ENCODE peak calls at places on chromosomes 6 and 20, in nine cellular contexts. Z, A, O, F, D, M, G, H and N are unnamed samples.

GRCh38 chr6:142871910-142872331 is 73.1 kb downstream of the HIVEP2 start:
- DNase-seq in F (no peak), O (peak), M (no peak), H (peak), D (peak), A (peak), Z (peak), G (no peak), N (peak)

GRCh38 chr20:19451591-19452295 is 239.3 kb downstream of the SLC24A3 start:
- DNase-seq in F (no peak), H (no peak), O (no peak), D (peak), G (no peak), Z (no peak), M (no peak), A (no peak), N (no peak)

GRCh38 chr6:148616811-148617210 is 130.0 kb upstream of the UST start:
- DNase-seq in Z (no peak), G (no peak), A (peak), O (no peak), D (no peak), F (no peak), H (no peak), M (no peak), N (no peak)

GRCh38 chr6:23851551-23851950 is 274.5 kb upstream of the NRSN1 start:
- DNase-seq in D (no peak), F (no peak), O (no peak), Z (no peak), M (no peak), A (no peak), H (no peak), G (peak), N (no peak)

GRCh38 chr6:7087066-7087465 is 20.7 kb upstream of the RREB1 start:
- DNase-seq in O (no peak), M (no peak), G (peak), D (peak), F (no peak), Z (no peak), H (peak), A (no peak), N (peak)

GRCh38 chr20:16216227-16217210 is 356.7 kb downstream of the KIF16B start:
- DNase-seq in D (no peak), F (no peak), M (no peak), G (peak), A (no peak), Z (no peak), O (no peak), H (no peak), N (no peak)

GRCh38 chr6:36343109-36343508 is 6.4 kb upstream of the BNIP5 start:
- DNase-seq in F (no peak), H (no peak), Z (no peak), A (no peak), G (no peak), O (no peak), M (no peak), D (no peak), N (no peak)

GRCh38 chr20:21513881-21514540 is at the start of gene NKX2-2:
- DNase-seq in H (peak), D (no peak), M (no peak), F (no peak), O (no peak), A (no peak), G (peak), Z (no peak), N (no peak)

GRCh38 chr6:126788961-126789365 is 329.5 kb upstream of the RSPO3 start:
- DNase-seq in H (no peak), F (no peak), A (no peak), G (no peak), M (no peak), O (no peak), Z (no peak), D (no peak), N (no peak)

GRCh38 chr20:48904566-48905321 is 16.8 kb upstream of the ARFGEF2 start:
- DNase-seq in O (peak), G (peak), D (peak), M (peak), Z (peak), A (no peak), H (peak), F (peak), N (peak)

GRCh38 chr6:168624540-168624939 is 183.6 kb downstream of the SMOC2 start:
- DNase-seq in M (no peak), O (no peak), D (no peak), G (no peak), H (no peak), F (no peak), A (no peak), Z (no peak), N (no peak)

GRCh38 chr6:164442572-164442971 is 866.8 kb downstream of the C6orf118 start:
- DNase-seq in Z (no peak), H (no peak), D (no peak), G (no peak), A (no peak), M (no peak), O (no peak), F (no peak), N (no peak)

GRCh38 chr6:30767158-30767943 is 23.0 kb upstream of the IER3 start:
- DNase-seq in Z (no peak), A (no peak), M (no peak), G (no peak), D (no peak), F (no peak), H (no peak), O (no peak), N (no peak)

GRCh38 chr6:57267586-57268293 is 45.6 kb upstream of the RAB23 start:
- DNase-seq in O (peak), D (peak), G (peak), Z (peak), M (peak), A (peak), H (peak), F (peak), N (peak)

GRCh38 chr6:145669627-145670034 is 65.7 kb downstream of the EPM2A start:
- DNase-seq in O (no peak), H (peak), D (no peak), F (no peak), A (peak), G (no peak), Z (no peak), M (no peak), N (no peak)

GRCh38 chr6:44569931-44570385 is 182.5 kb downstream of the CDC5L start:
- DNase-seq in O (no peak), D (peak), A (peak), G (no peak), Z (no peak), H (no peak), F (no peak), M (no peak), N (no peak)

GRCh38 chr20:43975096-43975768 is 60.6 kb downstream of the TOX2 start:
- DNase-seq in H (peak), A (peak), M (peak), Z (no peak), O (no peak), D (peak), G (no peak), F (no peak), N (no peak)

GRCh38 chr6:167588920-167589614 is 237.6 kb upstream of the AFDN start:
- DNase-seq in Z (no peak), O (no peak), H (no peak), G (no peak), F (no peak), M (no peak), A (no peak), D (no peak), N (no peak)